ENCODE peak calls at places on chromosomes 5 and 9, in seven cellular contexts. Y, A, C, U, L, Q and X are unnamed samples.

GRCh38 chr9:35733109-35733541 is 659 bp downstream of the CREB3 start:
- DNase-seq in U (no peak), C (peak; percentile 77), Q (peak; percentile 15), L (peak; percentile 53), A (peak; percentile 52), Y (no peak), X (no peak)

GRCh38 chr9:125323615-125324014 is 62.0 kb downstream of the GAPVD1 start:
- DNase-seq in C (no peak), Q (no peak), Y (no peak), U (no peak), A (no peak), L (no peak), X (no peak)

GRCh38 chr9:38257626-38258215 is 134.8 kb upstream of the ALDH1B1 start:
- DNase-seq in Y (no peak), L (no peak), U (no peak), Q (no peak), A (no peak), C (no peak), X (no peak)

GRCh38 chr9:121242219-121242954 is 25.6 kb upstream of the GSN start:
- DNase-seq in L (no peak), C (no peak), A (peak; percentile 47), Y (no peak), U (no peak), Q (no peak), X (no peak)

GRCh38 chr5:16446993-16447392 is 18.6 kb downstream of the ZNF622 start:
- DNase-seq in Q (no peak), A (no peak), U (no peak), Y (no peak), L (no peak), C (no peak), X (no peak)

GRCh38 chr5:111337688-111338087 is 113.5 kb downstream of the CAMK4 start:
- DNase-seq in Y (no peak), Q (no peak), A (no peak), L (no peak), U (no peak), C (no peak), X (peak; percentile 15)

GRCh38 chr5:22531986-22532385 is 321.2 kb downstream of the CDH12 start:
- DNase-seq in L (no peak), Y (no peak), C (no peak), A (no peak), Q (no peak), U (no peak), X (no peak)

GRCh38 chr5:172600571-172600970 is 40.5 kb upstream of the NEURL1B start:
- DNase-seq in Y (no peak), L (no peak), A (no peak), U (peak; percentile 8), C (no peak), Q (no peak), X (no peak)

GRCh38 chr5:57987552-57987951 is 472.3 kb downstream of the PLK2 start:
- DNase-seq in U (no peak), A (no peak), L (no peak), Q (no peak), C (no peak), Y (no peak), X (no peak)

GRCh38 chr5:56115589-56115988 is 117.5 kb downstream of the ANKRD55 start:
- DNase-seq in C (no peak), U (no peak), Y (no peak), L (no peak), Q (no peak), A (no peak), X (no peak)

GRCh38 chr9:89887286-89887685 is 282.5 kb downstream of the GADD45G start:
- DNase-seq in Y (no peak), U (no peak), A (no peak), L (no peak), C (no peak), Q (no peak), X (no peak)

GRCh38 chr9:16241231-16241630 is 629.2 kb downstream of the BNC2 start:
- DNase-seq in C (no peak), Q (no peak), A (peak; percentile 35), L (no peak), Y (no peak), U (no peak), X (no peak)

GRCh38 chr5:175840050-175840841 is 31.1 kb upstream of the CPLX2 start:
- DNase-seq in Q (no peak), A (peak; percentile 9), U (no peak), C (peak; percentile 44), L (no peak), Y (no peak), X (no peak)

GRCh38 chr9:64066736-64067368 is 1218.2 kb downstream of the FOXD4L5 start:
- DNase-seq in C (no peak), Y (no peak), L (no peak), Q (no peak), A (no peak), U (no peak), X (no peak)

GRCh38 chr5:150783422-150783928 is 4.9 kb downstream of the SMIM3 start:
- DNase-seq in A (peak; percentile 79), L (peak; percentile 75), Q (peak; percentile 92), Y (peak; percentile 24), C (no peak), U (peak; percentile 77), X (peak; percentile 41)

GRCh38 chr9:93891050-93891449 is 64.1 kb downstream of the BARX1 start:
- DNase-seq in C (no peak), L (no peak), A (no peak), Y (no peak), U (no peak), Q (peak; percentile 2), X (no peak)
- H3K4me3 ChIP-seq in C (no peak overlapping the region), L (no peak overlapping the region), A (no peak overlapping the region), Y (no peak overlapping the region), U (no peak overlapping the region), Q (no peak overlapping the region), X (no peak overlapping the region)

GRCh38 chr5:147509710-147510651 is at the start of gene DPYSL3:
- DNase-seq in U (peak; percentile 88), L (peak; percentile 20), A (peak; percentile 44), Y (peak; percentile 66), C (peak; percentile 93), Q (peak; percentile 79), X (no peak)
- TF ChIP-seq CTCF in U (no peak), L (no peak), A (peak; percentile 57), Y (no peak), C (peak; percentile 48), Q (no peak), X (no peak)

DNA sequence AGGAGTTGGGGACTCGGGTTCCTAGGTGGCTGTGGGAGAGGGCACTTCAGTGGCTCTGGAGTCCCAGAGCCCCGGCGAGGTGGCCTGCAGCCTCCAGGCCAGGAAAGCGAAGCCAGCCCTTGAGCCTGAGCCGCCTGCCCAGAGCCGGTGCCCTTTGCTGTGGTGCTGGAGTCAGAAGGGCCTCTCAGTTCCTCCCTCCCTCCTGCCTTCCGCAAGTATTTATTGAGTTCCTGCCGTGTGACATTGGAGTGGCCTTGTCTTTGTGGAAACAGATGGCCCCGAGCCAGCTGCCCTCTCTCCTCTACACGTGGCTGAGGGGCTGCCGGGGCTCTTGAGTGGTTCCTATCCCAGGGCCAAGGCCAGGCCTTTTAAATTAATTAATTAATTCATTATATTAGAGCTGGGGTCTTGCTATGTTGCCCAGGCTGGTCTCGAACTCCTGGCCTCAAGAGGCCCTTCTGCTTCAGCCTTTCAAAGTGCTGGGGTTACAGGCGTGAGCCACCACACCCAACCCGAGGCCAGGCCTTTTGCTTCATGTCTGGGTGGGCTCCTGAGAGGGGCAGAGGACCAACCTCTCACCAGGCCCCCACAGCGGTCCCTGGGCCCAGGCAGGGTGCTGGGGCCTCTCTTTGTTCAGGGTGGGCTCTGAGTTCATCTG is 45.6 kb upstream of the IER5L start:
- DNase-seq in A (no peak), Y (no peak), L (no peak), U (no peak), Q (no peak), C (no peak), X (no peak)
- H3K4me3 ChIP-seq in A (no peak overlapping the region), Y (no peak overlapping the region), L (no peak overlapping the region), U (no peak overlapping the region), Q (no peak overlapping the region), C (no peak overlapping the region), X (no peak overlapping the region)

GRCh38 chr5:52598954-52599353 is 188.8 kb upstream of the ITGA1 start:
- DNase-seq in A (no peak), Q (no peak), C (no peak), U (no peak), L (no peak), Y (no peak), X (no peak)
- TF ChIP-seq CTCF in A (no peak), Q (no peak), C (no peak), U (no peak), L (no peak), Y (no peak), X (no peak)

GRCh38 chr5:62144395-62145022 is 161.5 kb upstream of the KIF2A start:
- DNase-seq in L (no peak), C (no peak), Q (peak; percentile 65), U (no peak), Y (no peak), A (no peak), X (no peak)
- H3K4me3 ChIP-seq in L (no peak overlapping the region), C (no peak overlapping the region), Q (no peak overlapping the region), U (no peak overlapping the region), Y (no peak overlapping the region), A (no peak overlapping the region), X (no peak overlapping the region)

DNA sequence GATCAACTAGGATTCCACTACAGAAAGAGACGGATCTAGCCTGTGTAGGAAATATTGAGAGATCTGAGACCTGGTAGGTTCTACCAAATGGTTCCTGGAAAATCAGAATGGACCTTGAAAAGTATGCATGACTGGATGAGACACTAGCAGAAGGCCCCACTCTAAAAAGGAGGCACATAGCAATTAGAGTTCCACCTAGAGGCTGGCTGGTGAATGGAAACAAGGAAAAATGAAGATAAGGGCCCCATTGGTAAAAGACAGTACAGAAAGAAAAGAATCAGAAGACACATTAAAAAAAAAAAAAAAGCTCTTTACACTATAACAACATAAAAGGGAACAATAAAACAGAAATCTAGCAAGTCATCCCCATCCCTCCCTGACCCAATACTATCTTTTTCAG is 518.5 kb downstream of the NR2F1-AS1 start:
- DNase-seq in U (no peak), Q (no peak), C (no peak), A (no peak), L (no peak), Y (no peak), X (no peak)
- TF ChIP-seq CTCF in U (no peak), Q (no peak), C (peak; percentile 42), A (peak; percentile 60), L (no peak), Y (no peak), X (peak; percentile 36)

GRCh38 chr5:30736642-30737041 is 456.8 kb upstream of the CDH6 start:
- DNase-seq in L (no peak), U (no peak), A (no peak), Y (no peak), C (no peak), Q (no peak), X (no peak)

DNA sequence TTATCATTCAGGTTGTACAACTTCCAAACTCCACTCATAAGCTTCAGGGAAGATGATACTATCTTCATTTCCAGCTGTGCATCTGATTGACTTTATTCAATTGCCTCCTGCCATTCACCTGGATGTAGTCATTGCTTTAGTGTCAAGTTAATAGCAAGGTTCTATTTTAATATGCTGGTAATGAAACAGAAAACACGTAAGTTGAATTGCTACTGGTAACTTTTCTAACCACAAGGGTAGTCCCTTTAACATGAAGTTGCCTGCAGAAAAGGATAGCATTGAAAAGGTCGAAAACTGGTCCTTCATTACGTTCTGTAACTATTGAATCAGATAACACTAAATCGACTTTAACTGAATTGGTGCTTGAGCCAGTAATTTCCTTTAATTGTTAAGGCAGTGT is 459.4 kb upstream of the CDH6 start:
- DNase-seq in C (no peak), L (no peak), U (no peak), Y (no peak), A (no peak), Q (no peak), X (no peak)
- H3K4me3 ChIP-seq in C (no peak overlapping the region), L (no peak overlapping the region), U (no peak overlapping the region), Y (no peak overlapping the region), A (no peak overlapping the region), Q (no peak overlapping the region), X (no peak overlapping the region)

GRCh38 chr9:127204771-127205470 is 59.7 kb upstream of the GARNL3 start:
- DNase-seq in U (no peak), A (peak; percentile 47), Q (no peak), C (no peak), L (peak; percentile 51), Y (no peak), X (no peak)
- TF ChIP-seq CTCF in U (no peak), A (peak; percentile 55), Q (peak; percentile 12), C (no peak), L (peak; percentile 34), Y (peak; percentile 9), X (peak; percentile 27)